ENCODE peak calls at places on chromosomes 7 and 10, in eight cellular contexts. One of them, this sample, is unnamed.

GRCh38 chr7:123126691-123127090 is 73.1 kb downstream of the SLC13A1 start:
- DNase-seq in NCI-H146: no peak
- DNase-seq in CD4-positive, CD25-positive, alpha-beta regulatory T cell: no peak
- DNase-seq in EL: no peak
- DNase-seq in naive B cell: no peak
- DNase-seq in activated CD4-positive, CD25-positive, alpha-beta regulatory T cell treated with anti-CD3 and anti-CD28 coated beads, Interleukin-2, amount 50 U/mL, for 72 hours: no peak
- DNase-seq in keratinocyte: no peak
- DNase-seq in mucosa of descending colon: no peak
- DNase-seq in this sample: no peak

GRCh38 chr7:151302531-151302930 is 39.1 kb upstream of the NUB1 start:
- DNase-seq in EL: no peak
- DNase-seq in CD4-positive, CD25-positive, alpha-beta regulatory T cell: no peak
- DNase-seq in naive B cell: no peak
- DNase-seq in keratinocyte: no peak
- DNase-seq in mucosa of descending colon: no peak
- DNase-seq in NCI-H146: no peak
- DNase-seq in activated CD4-positive, CD25-positive, alpha-beta regulatory T cell treated with anti-CD3 and anti-CD28 coated beads, Interleukin-2, amount 50 U/mL, for 72 hours: no peak
- DNase-seq in this sample: no peak

GRCh38 chr7:27753863-27754262 is 13.9 kb downstream of the TAX1BP1 start:
- DNase-seq in CD4-positive, CD25-positive, alpha-beta regulatory T cell: no peak
- DNase-seq in mucosa of descending colon: no peak
- DNase-seq in naive B cell: no peak
- DNase-seq in activated CD4-positive, CD25-positive, alpha-beta regulatory T cell treated with anti-CD3 and anti-CD28 coated beads, Interleukin-2, amount 50 U/mL, for 72 hours: no peak
- DNase-seq in EL: no peak
- DNase-seq in NCI-H146: no peak
- DNase-seq in keratinocyte: no peak
- DNase-seq in this sample: no peak

GRCh38 chr10:18424200-18424599 is 227.2 kb downstream of the NSUN6 start:
- DNase-seq in NCI-H146: no peak
- DNase-seq in keratinocyte: no peak
- DNase-seq in EL: no peak
- DNase-seq in mucosa of descending colon: no peak
- DNase-seq in naive B cell: no peak
- DNase-seq in CD4-positive, CD25-positive, alpha-beta regulatory T cell: no peak
- DNase-seq in activated CD4-positive, CD25-positive, alpha-beta regulatory T cell treated with anti-CD3 and anti-CD28 coated beads, Interleukin-2, amount 50 U/mL, for 72 hours: no peak
- DNase-seq in this sample: no peak

GRCh38 chr7:87599336-87599735 is 1.3 kb downstream of the ABCB1 start:
- DNase-seq in mucosa of descending colon: peak
- DNase-seq in EL: no peak
- DNase-seq in activated CD4-positive, CD25-positive, alpha-beta regulatory T cell treated with anti-CD3 and anti-CD28 coated beads, Interleukin-2, amount 50 U/mL, for 72 hours: no peak
- DNase-seq in CD4-positive, CD25-positive, alpha-beta regulatory T cell: no peak
- DNase-seq in naive B cell: peak
- DNase-seq in keratinocyte: no peak
- DNase-seq in NCI-H146: no peak
- DNase-seq in this sample: no peak

GRCh38 chr7:142611566-142612250 is 137.6 kb upstream of the PRSS1 start:
- DNase-seq in naive B cell: no peak
- DNase-seq in CD4-positive, CD25-positive, alpha-beta regulatory T cell: no peak
- DNase-seq in EL: peak
- DNase-seq in mucosa of descending colon: no peak
- DNase-seq in activated CD4-positive, CD25-positive, alpha-beta regulatory T cell treated with anti-CD3 and anti-CD28 coated beads, Interleukin-2, amount 50 U/mL, for 72 hours: no peak
- DNase-seq in keratinocyte: no peak
- DNase-seq in NCI-H146: no peak
- DNase-seq in this sample: no peak

GRCh38 chr10:110224992-110225391 is 17.6 kb downstream of the MXI1 start:
- DNase-seq in mucosa of descending colon: no peak
- DNase-seq in naive B cell: no peak
- DNase-seq in NCI-H146: no peak
- DNase-seq in keratinocyte: no peak
- DNase-seq in EL: no peak
- DNase-seq in activated CD4-positive, CD25-positive, alpha-beta regulatory T cell treated with anti-CD3 and anti-CD28 coated beads, Interleukin-2, amount 50 U/mL, for 72 hours: no peak
- DNase-seq in CD4-positive, CD25-positive, alpha-beta regulatory T cell: no peak
- DNase-seq in this sample: no peak

GRCh38 chr10:64598604-64599003 is 1077.4 kb downstream of the REEP3 start:
- DNase-seq in naive B cell: no peak
- DNase-seq in CD4-positive, CD25-positive, alpha-beta regulatory T cell: no peak
- DNase-seq in activated CD4-positive, CD25-positive, alpha-beta regulatory T cell treated with anti-CD3 and anti-CD28 coated beads, Interleukin-2, amount 50 U/mL, for 72 hours: no peak
- DNase-seq in mucosa of descending colon: no peak
- DNase-seq in NCI-H146: no peak
- DNase-seq in keratinocyte: no peak
- DNase-seq in EL: no peak
- DNase-seq in this sample: no peak

GRCh38 chr7:158113321-158114025 is 474.1 kb downstream of the PTPRN2 start:
- DNase-seq in mucosa of descending colon: no peak
- DNase-seq in NCI-H146: no peak
- DNase-seq in CD4-positive, CD25-positive, alpha-beta regulatory T cell: no peak
- DNase-seq in naive B cell: no peak
- DNase-seq in activated CD4-positive, CD25-positive, alpha-beta regulatory T cell treated with anti-CD3 and anti-CD28 coated beads, Interleukin-2, amount 50 U/mL, for 72 hours: no peak
- DNase-seq in EL: no peak
- DNase-seq in keratinocyte: no peak
- DNase-seq in this sample: no peak

GRCh38 chr7:66790725-66791124 is 50.2 kb downstream of the RABGEF1 start:
- DNase-seq in mucosa of descending colon: no peak
- DNase-seq in CD4-positive, CD25-positive, alpha-beta regulatory T cell: no peak
- DNase-seq in NCI-H146: no peak
- DNase-seq in keratinocyte: no peak
- DNase-seq in activated CD4-positive, CD25-positive, alpha-beta regulatory T cell treated with anti-CD3 and anti-CD28 coated beads, Interleukin-2, amount 50 U/mL, for 72 hours: no peak
- DNase-seq in EL: no peak
- DNase-seq in naive B cell: no peak
- DNase-seq in this sample: no peak

GRCh38 chr10:15091418-15091817 is 2.8 kb upstream of the ACBD7 start:
- DNase-seq in CD4-positive, CD25-positive, alpha-beta regulatory T cell: no peak
- DNase-seq in EL: no peak
- DNase-seq in activated CD4-positive, CD25-positive, alpha-beta regulatory T cell treated with anti-CD3 and anti-CD28 coated beads, Interleukin-2, amount 50 U/mL, for 72 hours: no peak
- DNase-seq in NCI-H146: no peak
- DNase-seq in keratinocyte: no peak
- DNase-seq in mucosa of descending colon: no peak
- DNase-seq in naive B cell: no peak
- DNase-seq in this sample: no peak

GRCh38 chr7:47415289-47416212 is 166.4 kb downstream of the TNS3 start:
- DNase-seq in mucosa of descending colon: no peak
- DNase-seq in naive B cell: no peak
- DNase-seq in keratinocyte: no peak
- DNase-seq in EL: no peak
- DNase-seq in activated CD4-positive, CD25-positive, alpha-beta regulatory T cell treated with anti-CD3 and anti-CD28 coated beads, Interleukin-2, amount 50 U/mL, for 72 hours: no peak
- DNase-seq in CD4-positive, CD25-positive, alpha-beta regulatory T cell: no peak
- DNase-seq in NCI-H146: no peak
- DNase-seq in this sample: no peak

GRCh38 chr7:113085781-113086390 is 741 bp downstream of the GPR85 start:
- DNase-seq in CD4-positive, CD25-positive, alpha-beta regulatory T cell: no peak
- DNase-seq in EL: peak
- DNase-seq in keratinocyte: no peak
- DNase-seq in activated CD4-positive, CD25-positive, alpha-beta regulatory T cell treated with anti-CD3 and anti-CD28 coated beads, Interleukin-2, amount 50 U/mL, for 72 hours: no peak
- DNase-seq in naive B cell: no peak
- DNase-seq in NCI-H146: peak
- DNase-seq in mucosa of descending colon: no peak
- DNase-seq in this sample: no peak

GRCh38 chr7:5638994-5639393 is 142.5 kb downstream of the RNF216 start:
- DNase-seq in keratinocyte: no peak
- DNase-seq in NCI-H146: no peak
- DNase-seq in activated CD4-positive, CD25-positive, alpha-beta regulatory T cell treated with anti-CD3 and anti-CD28 coated beads, Interleukin-2, amount 50 U/mL, for 72 hours: no peak
- DNase-seq in naive B cell: no peak
- DNase-seq in mucosa of descending colon: no peak
- DNase-seq in EL: peak
- DNase-seq in CD4-positive, CD25-positive, alpha-beta regulatory T cell: no peak
- DNase-seq in this sample: no peak

GRCh38 chr10:101830322-101831168 is 12.3 kb upstream of the OGA start:
- DNase-seq in NCI-H146: peak
- DNase-seq in keratinocyte: peak
- DNase-seq in CD4-positive, CD25-positive, alpha-beta regulatory T cell: peak
- DNase-seq in naive B cell: peak
- DNase-seq in mucosa of descending colon: peak
- DNase-seq in EL: peak
- DNase-seq in activated CD4-positive, CD25-positive, alpha-beta regulatory T cell treated with anti-CD3 and anti-CD28 coated beads, Interleukin-2, amount 50 U/mL, for 72 hours: peak
- DNase-seq in this sample: peak

GRCh38 chr7:132161231-132161915 is 414.9 kb downstream of the PLXNA4 start:
- DNase-seq in activated CD4-positive, CD25-positive, alpha-beta regulatory T cell treated with anti-CD3 and anti-CD28 coated beads, Interleukin-2, amount 50 U/mL, for 72 hours: no peak
- DNase-seq in NCI-H146: no peak
- DNase-seq in naive B cell: no peak
- DNase-seq in keratinocyte: no peak
- DNase-seq in EL: peak
- DNase-seq in CD4-positive, CD25-positive, alpha-beta regulatory T cell: no peak
- DNase-seq in mucosa of descending colon: no peak
- DNase-seq in this sample: no peak

GRCh38 chr10:29533046-29533445 is 101.7 kb downstream of the SVIL start:
- DNase-seq in mucosa of descending colon: no peak
- DNase-seq in activated CD4-positive, CD25-positive, alpha-beta regulatory T cell treated with anti-CD3 and anti-CD28 coated beads, Interleukin-2, amount 50 U/mL, for 72 hours: no peak
- DNase-seq in CD4-positive, CD25-positive, alpha-beta regulatory T cell: no peak
- DNase-seq in naive B cell: no peak
- DNase-seq in EL: no peak
- DNase-seq in NCI-H146: no peak
- DNase-seq in keratinocyte: no peak
- DNase-seq in this sample: no peak

GRCh38 chr7:55549457-55549856 is 22.8 kb downstream of the VOPP1 start:
- DNase-seq in NCI-H146: peak
- DNase-seq in CD4-positive, CD25-positive, alpha-beta regulatory T cell: no peak
- DNase-seq in mucosa of descending colon: no peak
- DNase-seq in activated CD4-positive, CD25-positive, alpha-beta regulatory T cell treated with anti-CD3 and anti-CD28 coated beads, Interleukin-2, amount 50 U/mL, for 72 hours: no peak
- DNase-seq in naive B cell: no peak
- DNase-seq in keratinocyte: no peak
- DNase-seq in EL: no peak
- DNase-seq in this sample: no peak

GRCh38 chr7:141654551-141654950 is 47.4 kb downstream of the DENND11 start:
- DNase-seq in activated CD4-positive, CD25-positive, alpha-beta regulatory T cell treated with anti-CD3 and anti-CD28 coated beads, Interleukin-2, amount 50 U/mL, for 72 hours: no peak
- DNase-seq in NCI-H146: peak
- DNase-seq in naive B cell: peak
- DNase-seq in EL: peak
- DNase-seq in mucosa of descending colon: no peak
- DNase-seq in CD4-positive, CD25-positive, alpha-beta regulatory T cell: peak
- DNase-seq in keratinocyte: no peak
- DNase-seq in this sample: peak

GRCh38 chr10:113045155-113046055 is 95.4 kb downstream of the TCF7L2 start:
- DNase-seq in keratinocyte: no peak
- DNase-seq in EL: peak
- DNase-seq in naive B cell: no peak
- DNase-seq in CD4-positive, CD25-positive, alpha-beta regulatory T cell: no peak
- DNase-seq in NCI-H146: no peak
- DNase-seq in activated CD4-positive, CD25-positive, alpha-beta regulatory T cell treated with anti-CD3 and anti-CD28 coated beads, Interleukin-2, amount 50 U/mL, for 72 hours: no peak
- DNase-seq in mucosa of descending colon: no peak
- DNase-seq in this sample: peak

GRCh38 chr7:23490357-23491131 is 20.3 kb upstream of the IGF2BP3 start:
- DNase-seq in activated CD4-positive, CD25-positive, alpha-beta regulatory T cell treated with anti-CD3 and anti-CD28 coated beads, Interleukin-2, amount 50 U/mL, for 72 hours: peak
- DNase-seq in EL: peak
- DNase-seq in mucosa of descending colon: peak
- DNase-seq in naive B cell: peak
- DNase-seq in NCI-H146: peak
- DNase-seq in keratinocyte: no peak
- DNase-seq in CD4-positive, CD25-positive, alpha-beta regulatory T cell: peak
- DNase-seq in this sample: no peak

GRCh38 chr7:131692131-131692960 is 135.9 kb upstream of the PODXL start:
- DNase-seq in activated CD4-positive, CD25-positive, alpha-beta regulatory T cell treated with anti-CD3 and anti-CD28 coated beads, Interleukin-2, amount 50 U/mL, for 72 hours: peak
- DNase-seq in mucosa of descending colon: peak
- DNase-seq in EL: peak
- DNase-seq in NCI-H146: peak
- DNase-seq in keratinocyte: no peak
- DNase-seq in naive B cell: no peak
- DNase-seq in CD4-positive, CD25-positive, alpha-beta regulatory T cell: no peak
- DNase-seq in this sample: peak

GRCh38 chr10:71649631-71650030 is 69.9 kb downstream of the C10orf105 start:
- DNase-seq in activated CD4-positive, CD25-positive, alpha-beta regulatory T cell treated with anti-CD3 and anti-CD28 coated beads, Interleukin-2, amount 50 U/mL, for 72 hours: no peak
- DNase-seq in EL: no peak
- DNase-seq in NCI-H146: no peak
- DNase-seq in naive B cell: no peak
- DNase-seq in mucosa of descending colon: no peak
- DNase-seq in CD4-positive, CD25-positive, alpha-beta regulatory T cell: no peak
- DNase-seq in keratinocyte: no peak
- DNase-seq in this sample: no peak

GRCh38 chr7:139711991-139712753 is 65.6 kb downstream of the HIPK2 start:
- DNase-seq in NCI-H146: no peak
- DNase-seq in naive B cell: no peak
- DNase-seq in mucosa of descending colon: no peak
- DNase-seq in CD4-positive, CD25-positive, alpha-beta regulatory T cell: no peak
- DNase-seq in keratinocyte: no peak
- DNase-seq in EL: no peak
- DNase-seq in activated CD4-positive, CD25-positive, alpha-beta regulatory T cell treated with anti-CD3 and anti-CD28 coated beads, Interleukin-2, amount 50 U/mL, for 72 hours: no peak
- DNase-seq in this sample: no peak

GRCh38 chr10:36188461-36188860 is 546.4 kb upstream of the FZD8 start:
- DNase-seq in naive B cell: no peak
- DNase-seq in activated CD4-positive, CD25-positive, alpha-beta regulatory T cell treated with anti-CD3 and anti-CD28 coated beads, Interleukin-2, amount 50 U/mL, for 72 hours: no peak
- DNase-seq in CD4-positive, CD25-positive, alpha-beta regulatory T cell: no peak
- DNase-seq in EL: no peak
- DNase-seq in keratinocyte: no peak
- DNase-seq in NCI-H146: no peak
- DNase-seq in mucosa of descending colon: no peak
- DNase-seq in this sample: no peak

GRCh38 chr10:121532465-121532864 is 65.8 kb downstream of the FGFR2 start:
- DNase-seq in activated CD4-positive, CD25-positive, alpha-beta regulatory T cell treated with anti-CD3 and anti-CD28 coated beads, Interleukin-2, amount 50 U/mL, for 72 hours: no peak
- DNase-seq in naive B cell: no peak
- DNase-seq in NCI-H146: no peak
- DNase-seq in mucosa of descending colon: no peak
- DNase-seq in CD4-positive, CD25-positive, alpha-beta regulatory T cell: no peak
- DNase-seq in EL: no peak
- DNase-seq in keratinocyte: no peak
- DNase-seq in this sample: no peak

GRCh38 chr7:137990251-137990901 is 11.5 kb downstream of the CREB3L2 start:
- DNase-seq in EL: peak
- DNase-seq in keratinocyte: peak
- DNase-seq in naive B cell: no peak
- DNase-seq in NCI-H146: no peak
- DNase-seq in CD4-positive, CD25-positive, alpha-beta regulatory T cell: no peak
- DNase-seq in mucosa of descending colon: no peak
- DNase-seq in activated CD4-positive, CD25-positive, alpha-beta regulatory T cell treated with anti-CD3 and anti-CD28 coated beads, Interleukin-2, amount 50 U/mL, for 72 hours: no peak
- DNase-seq in this sample: no peak

GRCh38 chr10:78301891-78302738 is 268.5 kb downstream of the RPS24 start:
- DNase-seq in NCI-H146: peak
- DNase-seq in EL: no peak
- DNase-seq in naive B cell: no peak
- DNase-seq in CD4-positive, CD25-positive, alpha-beta regulatory T cell: no peak
- DNase-seq in activated CD4-positive, CD25-positive, alpha-beta regulatory T cell treated with anti-CD3 and anti-CD28 coated beads, Interleukin-2, amount 50 U/mL, for 72 hours: no peak
- DNase-seq in keratinocyte: no peak
- DNase-seq in mucosa of descending colon: no peak
- DNase-seq in this sample: no peak

GRCh38 chr10:28873540-28873939 is 196.2 kb downstream of the BAMBI start:
- DNase-seq in EL: no peak
- DNase-seq in naive B cell: no peak
- DNase-seq in mucosa of descending colon: peak
- DNase-seq in keratinocyte: no peak
- DNase-seq in CD4-positive, CD25-positive, alpha-beta regulatory T cell: no peak
- DNase-seq in NCI-H146: no peak
- DNase-seq in activated CD4-positive, CD25-positive, alpha-beta regulatory T cell treated with anti-CD3 and anti-CD28 coated beads, Interleukin-2, amount 50 U/mL, for 72 hours: no peak
- DNase-seq in this sample: peak

GRCh38 chr7:155950898-155951553 is 138.8 kb upstream of the SHH start:
- DNase-seq in CD4-positive, CD25-positive, alpha-beta regulatory T cell: no peak
- DNase-seq in naive B cell: no peak
- DNase-seq in EL: no peak
- DNase-seq in activated CD4-positive, CD25-positive, alpha-beta regulatory T cell treated with anti-CD3 and anti-CD28 coated beads, Interleukin-2, amount 50 U/mL, for 72 hours: no peak
- DNase-seq in NCI-H146: no peak
- DNase-seq in keratinocyte: no peak
- DNase-seq in mucosa of descending colon: no peak
- DNase-seq in this sample: peak

GRCh38 chr7:31917256-31917655 is 153.0 kb downstream of the PDE1C start:
- DNase-seq in NCI-H146: no peak
- DNase-seq in naive B cell: no peak
- DNase-seq in CD4-positive, CD25-positive, alpha-beta regulatory T cell: no peak
- DNase-seq in activated CD4-positive, CD25-positive, alpha-beta regulatory T cell treated with anti-CD3 and anti-CD28 coated beads, Interleukin-2, amount 50 U/mL, for 72 hours: no peak
- DNase-seq in keratinocyte: no peak
- DNase-seq in EL: no peak
- DNase-seq in mucosa of descending colon: no peak
- DNase-seq in this sample: no peak

GRCh38 chr7:106277976-106278375 is 6.8 kb downstream of the NAMPT start:
- DNase-seq in naive B cell: no peak
- DNase-seq in CD4-positive, CD25-positive, alpha-beta regulatory T cell: no peak
- DNase-seq in activated CD4-positive, CD25-positive, alpha-beta regulatory T cell treated with anti-CD3 and anti-CD28 coated beads, Interleukin-2, amount 50 U/mL, for 72 hours: no peak
- DNase-seq in EL: peak
- DNase-seq in mucosa of descending colon: no peak
- DNase-seq in NCI-H146: no peak
- DNase-seq in keratinocyte: no peak
- DNase-seq in this sample: no peak

GRCh38 chr7:30142710-30143109 is 7.9 kb downstream of the MTURN start:
- DNase-seq in CD4-positive, CD25-positive, alpha-beta regulatory T cell: no peak
- DNase-seq in mucosa of descending colon: no peak
- DNase-seq in EL: peak
- DNase-seq in naive B cell: no peak
- DNase-seq in keratinocyte: no peak
- DNase-seq in NCI-H146: peak
- DNase-seq in activated CD4-positive, CD25-positive, alpha-beta regulatory T cell treated with anti-CD3 and anti-CD28 coated beads, Interleukin-2, amount 50 U/mL, for 72 hours: no peak
- DNase-seq in this sample: peak

GRCh38 chr10:7409732-7410168 is 1.1 kb downstream of the SFMBT2 start:
- DNase-seq in EL: no peak
- DNase-seq in naive B cell: no peak
- DNase-seq in mucosa of descending colon: no peak
- DNase-seq in CD4-positive, CD25-positive, alpha-beta regulatory T cell: peak
- DNase-seq in NCI-H146: no peak
- DNase-seq in keratinocyte: no peak
- DNase-seq in activated CD4-positive, CD25-positive, alpha-beta regulatory T cell treated with anti-CD3 and anti-CD28 coated beads, Interleukin-2, amount 50 U/mL, for 72 hours: no peak
- DNase-seq in this sample: no peak